ENCODE peak calls at places on chromosomes 16 and 17, in four cellular contexts. One of them, this sample, is unnamed.

GRCh38 chr17:40963838-40964237 is 2.9 kb downstream of the KRT39 start:
- DNase-seq in transverse colon: no peak
- DNase-seq in tibial nerve: no peak
- DNase-seq in stomach: no peak
- DNase-seq in this sample: no peak

GRCh38 chr17:62653002-62653830 is 25.7 kb downstream of the MRC2 start:
- DNase-seq in stomach: peak; percentile 63
- DNase-seq in transverse colon: peak; percentile 52
- DNase-seq in tibial nerve: no peak
- DNase-seq in this sample: peak; percentile 82

GRCh38 chr17:10875984-10876555 is 38.2 kb upstream of the PIRT start:
- DNase-seq in tibial nerve: peak; percentile 39
- DNase-seq in transverse colon: peak; percentile 56
- DNase-seq in stomach: peak; percentile 63
- DNase-seq in this sample: no peak

GRCh38 chr17:50676065-50676975 is 31.4 kb downstream of the ANKRD40 start:
- DNase-seq in stomach: no peak
- DNase-seq in transverse colon: no peak
- DNase-seq in tibial nerve: no peak
- DNase-seq in this sample: no peak

GRCh38 chr16:79307214-79307613 is 293.3 kb downstream of the MAF start:
- DNase-seq in tibial nerve: peak; percentile 55
- DNase-seq in stomach: no peak
- DNase-seq in transverse colon: peak; percentile 30
- DNase-seq in this sample: peak; percentile 80

GRCh38 chr16:68287276-68288251 is 23.2 kb downstream of the SLC7A6OS start:
- DNase-seq in transverse colon: no peak
- DNase-seq in tibial nerve: peak; percentile 82
- DNase-seq in stomach: no peak
- DNase-seq in this sample: peak; percentile 82

GRCh38 chr17:76232342-76232741 is 8.0 kb downstream of the RNF157 start:
- DNase-seq in transverse colon: no peak
- DNase-seq in stomach: no peak
- DNase-seq in tibial nerve: no peak
- DNase-seq in this sample: no peak

GRCh38 chr17:44909681-44910144 is 5.6 kb downstream of the GFAP start:
- DNase-seq in stomach: no peak
- DNase-seq in transverse colon: no peak
- DNase-seq in tibial nerve: no peak
- DNase-seq in this sample: peak; percentile 56

GRCh38 chr17:37844158-37844976 is 79.8 kb upstream of the TBC1D3K start:
- DNase-seq in transverse colon: peak; percentile 66
- DNase-seq in stomach: peak; percentile 58
- DNase-seq in tibial nerve: peak; percentile 23
- DNase-seq in this sample: peak; percentile 90

GRCh38 chr16:75309899-75310430 is 58.5 kb upstream of the BCAR1 start:
- DNase-seq in tibial nerve: no peak
- DNase-seq in stomach: no peak
- DNase-seq in transverse colon: peak; percentile 34
- DNase-seq in this sample: no peak

GRCh38 chr17:7380855-7381683 is at the start of gene TNK1:
- DNase-seq in tibial nerve: no peak
- DNase-seq in transverse colon: peak; percentile 87
- DNase-seq in stomach: peak; percentile 89
- DNase-seq in this sample: peak; percentile 77

GRCh38 chr16:56368545-56368944 is 56.8 kb downstream of the AMFR start:
- DNase-seq in stomach: no peak
- DNase-seq in transverse colon: no peak
- DNase-seq in tibial nerve: no peak
- DNase-seq in this sample: no peak

GRCh38 chr16:25020112-25020591 is 5.0 kb upstream of the ARHGAP17 start:
- DNase-seq in transverse colon: no peak
- DNase-seq in tibial nerve: no peak
- DNase-seq in stomach: no peak
- DNase-seq in this sample: no peak

GRCh38 chr16:87435399-87436224 is 43.5 kb downstream of the MAP1LC3B start:
- DNase-seq in transverse colon: no peak
- DNase-seq in stomach: no peak
- DNase-seq in tibial nerve: no peak
- DNase-seq in this sample: no peak

GRCh38 chr16:50644730-50645129 is 36.4 kb downstream of the SNX20 start:
- DNase-seq in tibial nerve: peak; percentile 31
- DNase-seq in stomach: peak; percentile 31
- DNase-seq in transverse colon: peak; percentile 26
- DNase-seq in this sample: no peak

GRCh38 chr17:2395258-2396170 is 5.3 kb downstream of the MNT start:
- DNase-seq in transverse colon: no peak
- DNase-seq in stomach: no peak
- DNase-seq in tibial nerve: no peak
- DNase-seq in this sample: peak; percentile 84

GRCh38 chr16:76176616-76177015 is 100.6 kb upstream of the CNTNAP4 start:
- DNase-seq in transverse colon: no peak
- DNase-seq in stomach: no peak
- DNase-seq in tibial nerve: no peak
- DNase-seq in this sample: no peak

GRCh38 chr16:1493746-1494094 is 560 bp downstream of the TELO2 start:
- DNase-seq in stomach: no peak
- DNase-seq in transverse colon: no peak
- DNase-seq in tibial nerve: no peak
- DNase-seq in this sample: peak; percentile 84

GRCh38 chr17:20218231-20218630 is 209.1 kb downstream of the SPECC1 start:
- DNase-seq in stomach: no peak
- DNase-seq in transverse colon: no peak
- DNase-seq in tibial nerve: no peak
- DNase-seq in this sample: no peak

GRCh38 chr16:8729779-8730334 is 55.4 kb downstream of the ABAT start:
- DNase-seq in stomach: no peak
- DNase-seq in transverse colon: no peak
- DNase-seq in tibial nerve: no peak
- DNase-seq in this sample: peak; percentile 87

GRCh38 chr17:64426584-64426983 is 22.3 kb upstream of the MILR1 start:
- DNase-seq in stomach: no peak
- DNase-seq in tibial nerve: no peak
- DNase-seq in transverse colon: no peak
- DNase-seq in this sample: no peak

GRCh38 chr16:71746442-71747046 is 22.0 kb upstream of the PHLPP2 start:
- DNase-seq in tibial nerve: no peak
- DNase-seq in stomach: no peak
- DNase-seq in transverse colon: no peak
- DNase-seq in this sample: no peak

GRCh38 chr17:29155966-29156338 is 24.2 kb downstream of the MYO18A start:
- DNase-seq in transverse colon: no peak
- DNase-seq in stomach: no peak
- DNase-seq in tibial nerve: no peak
- DNase-seq in this sample: no peak

GRCh38 chr17:52035336-52035915 is 123.1 kb downstream of the CA10 start:
- DNase-seq in stomach: no peak
- DNase-seq in transverse colon: no peak
- DNase-seq in tibial nerve: no peak
- DNase-seq in this sample: peak; percentile 52

GRCh38 chr16:79947771-79948170 is 347.2 kb upstream of the MAF start:
- DNase-seq in stomach: no peak
- DNase-seq in transverse colon: no peak
- DNase-seq in tibial nerve: no peak
- DNase-seq in this sample: no peak

GRCh38 chr17:39209317-39210092 is 9.4 kb downstream of the RPL19 start:
- DNase-seq in transverse colon: peak; percentile 70
- DNase-seq in tibial nerve: peak; percentile 74
- DNase-seq in stomach: peak; percentile 67
- DNase-seq in this sample: peak; percentile 91

GRCh38 chr16:80569440-80570105 is 28.8 kb downstream of the DYNLRB2 start:
- DNase-seq in stomach: no peak
- DNase-seq in tibial nerve: no peak
- DNase-seq in transverse colon: no peak
- DNase-seq in this sample: no peak

GRCh38 chr16:53055603-53056527 is 1.1 kb downstream of the CHD9 start:
- DNase-seq in stomach: no peak
- DNase-seq in transverse colon: peak; percentile 64
- DNase-seq in tibial nerve: peak; percentile 59
- DNase-seq in this sample: no peak

GRCh38 chr16:68354816-68355215 is 44.0 kb downstream of the PRMT7 start:
- DNase-seq in transverse colon: no peak
- DNase-seq in stomach: no peak
- DNase-seq in tibial nerve: no peak
- DNase-seq in this sample: no peak

GRCh38 chr17:49861150-49861884 is 13.4 kb upstream of the TAC4 start:
- DNase-seq in stomach: no peak
- DNase-seq in tibial nerve: no peak
- DNase-seq in transverse colon: peak; percentile 25
- DNase-seq in this sample: no peak

GRCh38 chr16:85105475-85105874 is 6.8 kb downstream of the CIBAR2 start:
- DNase-seq in stomach: no peak
- DNase-seq in transverse colon: no peak
- DNase-seq in tibial nerve: no peak
- DNase-seq in this sample: no peak

GRCh38 chr17:73256220-73256619 is 5.5 kb downstream of the CPSF4L start:
- DNase-seq in stomach: no peak
- DNase-seq in tibial nerve: no peak
- DNase-seq in transverse colon: peak; percentile 4
- DNase-seq in this sample: no peak

GRCh38 chr17:72308744-72309395 is 188.1 kb downstream of the SOX9 start:
- DNase-seq in stomach: no peak
- DNase-seq in tibial nerve: no peak
- DNase-seq in transverse colon: no peak
- DNase-seq in this sample: no peak

GRCh38 chr17:76132574-76133338 is 8.3 kb downstream of the FOXJ1 start:
- DNase-seq in tibial nerve: no peak
- DNase-seq in transverse colon: peak; percentile 64
- DNase-seq in stomach: peak; percentile 78
- DNase-seq in this sample: no peak

DNA sequence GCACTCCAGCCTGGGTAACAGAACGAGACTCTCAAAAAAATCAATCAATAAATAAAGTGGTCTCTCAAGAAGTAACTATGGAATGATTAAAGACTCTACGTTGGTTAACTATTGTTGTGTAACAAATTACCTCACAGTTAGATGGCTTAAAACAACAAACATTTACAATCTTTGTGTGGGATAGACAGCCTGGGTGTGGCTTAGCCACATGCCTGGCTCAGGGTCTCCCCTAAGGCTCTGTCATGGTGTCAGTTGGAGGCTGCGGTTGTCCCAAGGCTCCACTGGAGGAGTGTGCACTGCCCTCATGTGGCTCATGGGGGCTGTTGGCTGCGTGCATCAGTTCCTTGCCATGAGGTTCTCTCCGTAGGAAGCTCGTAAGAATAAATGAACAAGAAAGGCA is 294.5 kb downstream of the SNX29 start:
- DNase-seq in stomach: no peak
- DNase-seq in tibial nerve: no peak
- DNase-seq in transverse colon: no peak
- DNase-seq in this sample: no peak
- H3K4me1 ChIP-seq in stomach: no peaks in the 10 kb centered on the region
- H3K4me1 ChIP-seq in tibial nerve: no peaks in the 10 kb centered on the region
- H3K4me1 ChIP-seq in transverse colon: no peaks in the 10 kb centered on the region
- H3K4me1 ChIP-seq in this sample: no peaks in the 10 kb centered on the region

DNA sequence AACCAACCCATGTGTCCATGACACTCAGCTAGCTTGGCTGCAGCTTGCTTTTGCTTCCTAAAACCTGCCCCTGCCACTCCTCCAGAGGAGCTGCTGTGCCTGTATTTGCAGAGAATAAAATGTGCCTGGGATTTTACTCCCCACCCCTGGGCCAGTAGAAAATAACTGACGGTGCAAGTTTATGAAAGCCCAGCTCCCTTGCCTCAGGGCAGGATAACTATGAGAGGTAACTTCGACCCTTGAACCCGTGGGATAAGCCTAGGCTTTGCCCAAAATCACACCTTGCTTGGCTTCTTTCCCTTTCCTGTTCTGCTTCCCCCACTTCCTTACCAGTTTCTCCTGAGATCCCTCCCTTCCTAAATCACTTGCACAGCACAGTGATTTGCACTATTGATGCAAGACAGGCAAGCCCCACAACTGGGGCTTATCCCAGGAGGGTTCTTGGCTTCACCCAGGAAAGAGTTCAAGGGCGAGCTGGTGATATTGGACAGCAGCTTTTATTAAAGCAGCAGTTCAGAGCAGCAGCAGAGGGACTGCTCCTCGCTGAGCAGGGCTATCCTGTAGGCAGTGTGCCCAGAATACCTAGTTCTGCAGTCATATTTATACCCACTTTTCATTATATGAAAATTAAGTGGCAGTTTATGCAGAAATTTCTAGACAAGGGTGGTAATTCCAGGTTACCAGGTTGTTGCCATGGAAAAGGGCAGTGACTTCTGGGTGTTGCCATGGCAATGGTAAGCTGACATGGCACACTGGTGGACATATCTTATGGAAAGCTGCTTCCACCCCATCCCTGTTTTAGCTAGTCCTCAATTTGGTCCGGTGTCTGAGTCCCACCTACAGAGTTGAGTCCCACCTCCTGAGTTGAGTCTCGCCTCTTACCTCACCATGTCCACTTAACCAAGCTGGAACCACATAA is 6.3 kb upstream of the ERCC4 start:
- DNase-seq in transverse colon: no peak
- DNase-seq in stomach: no peak
- DNase-seq in tibial nerve: no peak
- DNase-seq in this sample: no peak
- TF ChIP-seq POLR2A in transverse colon: no peak
- TF ChIP-seq POLR2A in stomach: no peak
- TF ChIP-seq POLR2A in tibial nerve: no peak
- TF ChIP-seq POLR2A in this sample: no peak

GRCh38 chr17:14305785-14306496 is 5.1 kb downstream of the HS3ST3B1 start:
- DNase-seq in transverse colon: no peak
- DNase-seq in tibial nerve: no peak
- DNase-seq in stomach: no peak
- DNase-seq in this sample: no peak

GRCh38 chr17:14308965-14309879 is 8.3 kb downstream of the HS3ST3B1 start:
- DNase-seq in transverse colon: peak; percentile 73
- DNase-seq in tibial nerve: peak; percentile 61
- DNase-seq in stomach: peak; percentile 89
- DNase-seq in this sample: peak; percentile 94

GRCh38 chr17:14306602-14307001 is 5.7 kb downstream of the HS3ST3B1 start:
- DNase-seq in tibial nerve: no peak
- DNase-seq in transverse colon: no peak
- DNase-seq in stomach: no peak
- DNase-seq in this sample: no peak

GRCh38 chr17:14308636-14308964 is 7.7 kb downstream of the HS3ST3B1 start:
- DNase-seq in transverse colon: no peak
- DNase-seq in stomach: no peak
- DNase-seq in tibial nerve: no peak
- DNase-seq in this sample: no peak

GRCh38 chr17:14307560-14308024 is 6.7 kb downstream of the HS3ST3B1 start:
- DNase-seq in tibial nerve: no peak
- DNase-seq in stomach: no peak
- DNase-seq in transverse colon: no peak
- DNase-seq in this sample: no peak
- H3K4me1 ChIP-seq in tibial nerve: peaks cover 41% of the 10 kb centered on the region
- H3K4me1 ChIP-seq in stomach: peaks cover 20% of the 10 kb centered on the region
- H3K4me1 ChIP-seq in transverse colon: peaks cover 33% of the 10 kb centered on the region
- H3K4me1 ChIP-seq in this sample: peaks cover 90% of the 10 kb centered on the region

DNA sequence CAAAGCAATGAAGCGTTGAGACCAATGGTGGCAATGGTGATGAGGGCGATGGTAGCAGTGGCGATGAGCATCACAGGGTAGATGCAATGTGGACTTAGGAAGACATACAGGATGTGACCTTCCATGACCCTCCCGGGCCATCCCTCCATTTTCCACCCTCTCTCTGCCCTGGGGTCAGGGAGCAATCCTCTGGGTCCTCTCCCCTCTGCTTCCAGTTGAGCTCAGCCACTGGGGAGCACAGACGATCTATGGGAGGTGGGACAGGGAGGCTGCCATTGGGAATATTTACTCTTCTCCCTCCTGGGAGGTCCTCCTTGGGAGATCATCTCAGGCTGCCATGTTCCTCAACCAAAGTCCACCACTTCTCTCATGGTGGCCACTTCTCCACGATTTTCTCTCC is 260.7 kb upstream of the FOXF1 start:
- DNase-seq in stomach: no peak
- DNase-seq in transverse colon: no peak
- DNase-seq in tibial nerve: no peak
- DNase-seq in this sample: no peak
- TF ChIP-seq POLR2A in stomach: no peak
- TF ChIP-seq POLR2A in transverse colon: no peak
- TF ChIP-seq POLR2A in tibial nerve: no peak
- TF ChIP-seq POLR2A in this sample: no peak